ENCODE peak calls at places on chromosomes 3 and 15, in six cellular contexts. One of them, this sample, is unnamed.

GRCh38 chr3:145678401-145678800 is 482.6 kb downstream of the PLOD2 start:
- DNase-seq in lower lobe of right lung: no peak
- DNase-seq in left ventricle myocardium inferior: no peak
- DNase-seq in cardiac muscle cell: no peak
- DNase-seq in fibroblast of the aortic adventitia: no peak
- DNase-seq in mammary epithelial cell: peak
- DNase-seq in this sample: no peak

GRCh38 chr15:45855210-45855906 is 220.5 kb downstream of the SQOR start:
- DNase-seq in lower lobe of right lung: no peak
- DNase-seq in left ventricle myocardium inferior: no peak
- DNase-seq in cardiac muscle cell: no peak
- DNase-seq in fibroblast of the aortic adventitia: no peak
- DNase-seq in mammary epithelial cell: peak
- DNase-seq in this sample: no peak

GRCh38 chr3:156218353-156218744 is 98.0 kb downstream of the KCNAB1 start:
- DNase-seq in lower lobe of right lung: no peak
- DNase-seq in left ventricle myocardium inferior: no peak
- DNase-seq in cardiac muscle cell: no peak
- DNase-seq in fibroblast of the aortic adventitia: no peak
- DNase-seq in mammary epithelial cell: peak
- DNase-seq in this sample: no peak

GRCh38 chr15:101264011-101264410 is 12.2 kb upstream of the CHSY1 start:
- DNase-seq in lower lobe of right lung: no peak
- DNase-seq in left ventricle myocardium inferior: no peak
- DNase-seq in cardiac muscle cell: no peak
- DNase-seq in fibroblast of the aortic adventitia: no peak
- DNase-seq in mammary epithelial cell: no peak
- DNase-seq in this sample: no peak

GRCh38 chr3:58994746-58995330 is 55.0 kb downstream of the CFAP20DC start:
- DNase-seq in lower lobe of right lung: no peak
- DNase-seq in left ventricle myocardium inferior: no peak
- DNase-seq in cardiac muscle cell: peak
- DNase-seq in fibroblast of the aortic adventitia: peak
- DNase-seq in mammary epithelial cell: peak
- DNase-seq in this sample: no peak

GRCh38 chr3:149586871-149587270 is 71.0 kb downstream of the WWTR1 start:
- DNase-seq in lower lobe of right lung: no peak
- DNase-seq in left ventricle myocardium inferior: no peak
- DNase-seq in cardiac muscle cell: no peak
- DNase-seq in fibroblast of the aortic adventitia: peak
- DNase-seq in mammary epithelial cell: peak
- DNase-seq in this sample: no peak

GRCh38 chr3:110814170-110815007 is 257.2 kb upstream of the NECTIN3 start:
- DNase-seq in lower lobe of right lung: no peak
- DNase-seq in left ventricle myocardium inferior: no peak
- DNase-seq in cardiac muscle cell: no peak
- DNase-seq in fibroblast of the aortic adventitia: peak
- DNase-seq in mammary epithelial cell: peak
- DNase-seq in this sample: peak

GRCh38 chr15:42083916-42084315 is 10.4 kb downstream of the PLA2G4D start:
- DNase-seq in lower lobe of right lung: no peak
- DNase-seq in left ventricle myocardium inferior: no peak
- DNase-seq in cardiac muscle cell: no peak
- DNase-seq in fibroblast of the aortic adventitia: no peak
- DNase-seq in mammary epithelial cell: no peak
- DNase-seq in this sample: no peak

GRCh38 chr3:42844815-42845214 is 30.9 kb downstream of the CYP8B1 start:
- DNase-seq in lower lobe of right lung: no peak
- DNase-seq in left ventricle myocardium inferior: no peak
- DNase-seq in cardiac muscle cell: no peak
- DNase-seq in fibroblast of the aortic adventitia: no peak
- DNase-seq in mammary epithelial cell: no peak
- DNase-seq in this sample: no peak

GRCh38 chr15:87522997-87523396 is 733.5 kb downstream of the NTRK3 start:
- DNase-seq in lower lobe of right lung: no peak
- DNase-seq in left ventricle myocardium inferior: no peak
- DNase-seq in cardiac muscle cell: no peak
- DNase-seq in fibroblast of the aortic adventitia: peak
- DNase-seq in mammary epithelial cell: peak
- DNase-seq in this sample: no peak

GRCh38 chr3:42492508-42493080 is 9.8 kb upstream of the VIPR1 start:
- DNase-seq in lower lobe of right lung: no peak
- DNase-seq in left ventricle myocardium inferior: no peak
- DNase-seq in cardiac muscle cell: no peak
- DNase-seq in fibroblast of the aortic adventitia: no peak
- DNase-seq in mammary epithelial cell: no peak
- DNase-seq in this sample: no peak

GRCh38 chr3:192851821-192852352 is 65.8 kb downstream of the MB21D2 start:
- DNase-seq in lower lobe of right lung: peak
- DNase-seq in left ventricle myocardium inferior: no peak
- DNase-seq in cardiac muscle cell: no peak
- DNase-seq in fibroblast of the aortic adventitia: peak
- DNase-seq in mammary epithelial cell: peak
- DNase-seq in this sample: no peak

GRCh38 chr15:55652363-55652762 is 64.2 kb upstream of the PYGO1 start:
- DNase-seq in lower lobe of right lung: no peak
- DNase-seq in left ventricle myocardium inferior: no peak
- DNase-seq in cardiac muscle cell: peak
- DNase-seq in fibroblast of the aortic adventitia: no peak
- DNase-seq in mammary epithelial cell: no peak
- DNase-seq in this sample: no peak

GRCh38 chr15:82177291-82178010 is 85.1 kb downstream of the EFL1 start:
- DNase-seq in lower lobe of right lung: no peak
- DNase-seq in left ventricle myocardium inferior: no peak
- DNase-seq in cardiac muscle cell: no peak
- DNase-seq in fibroblast of the aortic adventitia: peak
- DNase-seq in mammary epithelial cell: peak
- DNase-seq in this sample: peak

GRCh38 chr15:65869954-65870871 is 922 bp downstream of the RAB11A start:
- DNase-seq in lower lobe of right lung: peak
- DNase-seq in left ventricle myocardium inferior: peak
- DNase-seq in cardiac muscle cell: peak
- DNase-seq in fibroblast of the aortic adventitia: peak
- DNase-seq in mammary epithelial cell: peak
- DNase-seq in this sample: no peak

DNA sequence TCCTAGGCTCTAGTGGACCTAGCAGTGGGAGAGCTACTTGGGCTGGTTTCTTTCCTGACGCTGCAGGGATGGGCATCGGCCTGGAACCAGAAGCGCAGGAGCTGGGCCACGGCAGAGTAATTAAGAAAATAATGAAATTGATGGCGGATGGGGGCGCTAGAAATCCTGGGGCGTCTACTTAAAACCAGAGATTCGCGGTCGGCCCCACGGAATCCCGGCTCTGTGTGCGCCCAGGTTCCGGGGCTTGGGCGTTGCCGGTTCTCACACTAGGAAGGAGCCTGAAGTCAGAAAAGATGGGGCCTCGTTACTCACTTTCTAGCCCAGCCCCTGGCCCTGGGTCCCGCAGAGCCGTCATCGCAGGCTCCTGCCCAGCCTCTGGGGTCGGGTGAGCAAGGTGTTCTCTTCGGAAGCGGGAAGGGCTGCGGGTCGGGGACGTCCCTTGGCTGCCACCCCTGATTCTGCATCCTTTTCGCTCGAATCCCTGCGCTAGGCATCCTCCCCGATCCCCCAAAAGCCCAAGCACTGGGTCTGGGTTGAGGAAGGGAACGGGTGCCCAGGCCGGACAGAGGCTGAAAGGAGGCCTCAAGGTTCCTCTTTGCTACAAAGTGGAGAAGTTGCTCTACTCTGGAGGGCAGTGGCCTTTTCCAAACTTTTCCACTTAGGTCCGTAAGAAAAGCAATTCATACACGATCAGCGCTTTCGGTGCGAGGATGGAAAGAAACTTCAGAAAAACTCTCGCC is 6.1 kb downstream of the SOX14 start:
- DNase-seq in lower lobe of right lung: no peak
- DNase-seq in left ventricle myocardium inferior: no peak
- DNase-seq in cardiac muscle cell: no peak
- DNase-seq in fibroblast of the aortic adventitia: no peak
- DNase-seq in mammary epithelial cell: no peak
- DNase-seq in this sample: no peak
- H3K4me3 ChIP-seq in lower lobe of right lung: no peak
- H3K4me3 ChIP-seq in left ventricle myocardium inferior: peak
- H3K4me3 ChIP-seq in cardiac muscle cell: no peak
- H3K4me3 ChIP-seq in fibroblast of the aortic adventitia: no peak
- H3K4me3 ChIP-seq in mammary epithelial cell: no peak
- H3K4me3 ChIP-seq in this sample: no peak

GRCh38 chr15:31892513-31892912 is 137.8 kb upstream of the CHRNA7 start:
- DNase-seq in lower lobe of right lung: no peak
- DNase-seq in left ventricle myocardium inferior: no peak
- DNase-seq in cardiac muscle cell: no peak
- DNase-seq in fibroblast of the aortic adventitia: no peak
- DNase-seq in mammary epithelial cell: no peak
- DNase-seq in this sample: no peak

GRCh38 chr15:31887246-31887645 is 143.1 kb upstream of the CHRNA7 start:
- DNase-seq in lower lobe of right lung: no peak
- DNase-seq in left ventricle myocardium inferior: no peak
- DNase-seq in cardiac muscle cell: peak
- DNase-seq in fibroblast of the aortic adventitia: no peak
- DNase-seq in mammary epithelial cell: no peak
- DNase-seq in this sample: no peak
- TF ChIP-seq CTCF in lower lobe of right lung: no peak
- TF ChIP-seq CTCF in left ventricle myocardium inferior: peak
- TF ChIP-seq CTCF in cardiac muscle cell: no peak
- TF ChIP-seq CTCF in fibroblast of the aortic adventitia: no peak
- TF ChIP-seq CTCF in mammary epithelial cell: no peak
- TF ChIP-seq CTCF in this sample: no peak

DNA sequence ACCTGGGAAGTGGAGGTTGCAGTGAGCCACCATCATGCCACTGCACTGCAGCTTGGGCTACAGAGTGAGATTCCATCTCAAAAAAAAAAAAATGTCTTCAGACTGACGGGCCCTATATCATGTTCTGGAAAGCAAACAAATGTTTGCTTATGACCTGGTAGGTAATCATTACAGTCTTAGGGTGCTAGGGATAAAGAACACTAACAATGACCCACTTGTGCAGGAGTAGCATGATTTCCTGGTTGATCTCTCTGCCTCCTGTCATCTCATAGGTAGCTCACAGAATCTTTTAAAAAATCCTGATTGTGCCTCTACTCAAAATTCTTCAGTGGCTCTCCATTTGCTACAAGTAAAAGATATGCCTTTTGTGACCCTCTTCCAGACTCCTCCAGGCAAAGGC is 74.5 kb upstream of the TSPAN3 start:
- DNase-seq in lower lobe of right lung: no peak
- DNase-seq in left ventricle myocardium inferior: no peak
- DNase-seq in cardiac muscle cell: no peak
- DNase-seq in fibroblast of the aortic adventitia: no peak
- DNase-seq in mammary epithelial cell: no peak
- DNase-seq in this sample: no peak
- H3K4me3 ChIP-seq in lower lobe of right lung: no peak
- H3K4me3 ChIP-seq in left ventricle myocardium inferior: no peak
- H3K4me3 ChIP-seq in cardiac muscle cell: no peak
- H3K4me3 ChIP-seq in fibroblast of the aortic adventitia: no peak
- H3K4me3 ChIP-seq in mammary epithelial cell: no peak
- H3K4me3 ChIP-seq in this sample: no peak

GRCh38 chr3:83968386-83968785 is 990.4 kb upstream of the CADM2 start:
- DNase-seq in lower lobe of right lung: no peak
- DNase-seq in left ventricle myocardium inferior: no peak
- DNase-seq in cardiac muscle cell: no peak
- DNase-seq in fibroblast of the aortic adventitia: no peak
- DNase-seq in mammary epithelial cell: peak
- DNase-seq in this sample: no peak
- TF ChIP-seq CTCF in lower lobe of right lung: no peak
- TF ChIP-seq CTCF in left ventricle myocardium inferior: no peak
- TF ChIP-seq CTCF in cardiac muscle cell: no peak
- TF ChIP-seq CTCF in fibroblast of the aortic adventitia: no peak
- TF ChIP-seq CTCF in mammary epithelial cell: peak
- TF ChIP-seq CTCF in this sample: no peak

GRCh38 chr3:112635674-112636073 is 5.3 kb downstream of the CCDC80 start:
- DNase-seq in lower lobe of right lung: no peak
- DNase-seq in left ventricle myocardium inferior: no peak
- DNase-seq in cardiac muscle cell: peak
- DNase-seq in fibroblast of the aortic adventitia: peak
- DNase-seq in mammary epithelial cell: peak
- DNase-seq in this sample: peak

GRCh38 chr3:112633191-112633590 is 7.8 kb downstream of the CCDC80 start:
- DNase-seq in lower lobe of right lung: no peak
- DNase-seq in left ventricle myocardium inferior: no peak
- DNase-seq in cardiac muscle cell: no peak
- DNase-seq in fibroblast of the aortic adventitia: no peak
- DNase-seq in mammary epithelial cell: no peak
- DNase-seq in this sample: no peak

GRCh38 chr3:112632596-112632995 is 8.3 kb downstream of the CCDC80 start:
- DNase-seq in lower lobe of right lung: no peak
- DNase-seq in left ventricle myocardium inferior: no peak
- DNase-seq in cardiac muscle cell: no peak
- DNase-seq in fibroblast of the aortic adventitia: no peak
- DNase-seq in mammary epithelial cell: no peak
- DNase-seq in this sample: no peak

GRCh38 chr3:112633757-112634156 is 7.2 kb downstream of the CCDC80 start:
- DNase-seq in lower lobe of right lung: no peak
- DNase-seq in left ventricle myocardium inferior: no peak
- DNase-seq in cardiac muscle cell: no peak
- DNase-seq in fibroblast of the aortic adventitia: peak
- DNase-seq in mammary epithelial cell: no peak
- DNase-seq in this sample: no peak

GRCh38 chr3:112634786-112635541 is 6.0 kb downstream of the CCDC80 start:
- DNase-seq in lower lobe of right lung: no peak
- DNase-seq in left ventricle myocardium inferior: no peak
- DNase-seq in cardiac muscle cell: no peak
- DNase-seq in fibroblast of the aortic adventitia: peak
- DNase-seq in mammary epithelial cell: no peak
- DNase-seq in this sample: no peak
- H3K4me3 ChIP-seq in lower lobe of right lung: peak
- H3K4me3 ChIP-seq in left ventricle myocardium inferior: peak
- H3K4me3 ChIP-seq in cardiac muscle cell: no peak
- H3K4me3 ChIP-seq in fibroblast of the aortic adventitia: peak
- H3K4me3 ChIP-seq in mammary epithelial cell: no peak
- H3K4me3 ChIP-seq in this sample: peak

DNA sequence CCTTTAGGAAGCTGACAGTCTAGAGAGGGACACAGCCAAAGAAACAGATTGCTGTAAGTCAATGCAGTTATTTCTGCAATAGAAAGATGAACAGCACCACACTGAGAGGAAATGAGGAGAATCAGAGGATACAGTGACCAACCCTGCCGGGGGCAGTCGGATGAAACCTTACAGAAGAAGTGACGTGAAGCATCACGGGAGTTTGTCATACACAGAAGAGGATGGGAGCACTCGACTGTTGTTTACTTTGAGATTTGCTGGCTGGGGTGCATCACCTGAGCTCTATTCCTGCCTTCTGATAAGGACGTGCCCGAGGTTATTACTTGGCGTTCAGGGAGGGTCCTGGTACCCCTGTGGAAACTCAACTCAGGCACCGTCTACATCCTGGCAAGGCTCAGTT is 45.4 kb downstream of the MAGEF1 start:
- DNase-seq in lower lobe of right lung: no peak
- DNase-seq in left ventricle myocardium inferior: no peak
- DNase-seq in cardiac muscle cell: no peak
- DNase-seq in fibroblast of the aortic adventitia: no peak
- DNase-seq in mammary epithelial cell: no peak
- DNase-seq in this sample: no peak
- TF ChIP-seq CTCF in lower lobe of right lung: no peak
- TF ChIP-seq CTCF in left ventricle myocardium inferior: no peak
- TF ChIP-seq CTCF in cardiac muscle cell: no peak
- TF ChIP-seq CTCF in fibroblast of the aortic adventitia: no peak
- TF ChIP-seq CTCF in mammary epithelial cell: no peak
- TF ChIP-seq CTCF in this sample: no peak

GRCh38 chr15:49171790-49172189 is 1.7 kb downstream of the GALK2 start:
- DNase-seq in lower lobe of right lung: no peak
- DNase-seq in left ventricle myocardium inferior: no peak
- DNase-seq in cardiac muscle cell: no peak
- DNase-seq in fibroblast of the aortic adventitia: no peak
- DNase-seq in mammary epithelial cell: no peak
- DNase-seq in this sample: no peak
- H3K4me3 ChIP-seq in lower lobe of right lung: no peak
- H3K4me3 ChIP-seq in left ventricle myocardium inferior: no peak
- H3K4me3 ChIP-seq in cardiac muscle cell: no peak
- H3K4me3 ChIP-seq in fibroblast of the aortic adventitia: no peak
- H3K4me3 ChIP-seq in mammary epithelial cell: peak
- H3K4me3 ChIP-seq in this sample: no peak